ENCODE peak calls at places on chromosomes 3 and 15, in nine cellular contexts. I is PC-3, F is T-helper 17 cell, E is SJSA1, G is AG08396, O is stromal cell of bone marrow, T is amygdala, U is natural killer cell, H is GM18507. X is an unnamed sample.

GRCh38 chr15:97654677-97655076 is 305.8 kb upstream of the ARRDC4 start:
- DNase-seq in I (no peak), F (no peak), E (no peak), G (no peak), O (no peak), T (no peak), U (no peak), H (no peak), X (no peak)

GRCh38 chr3:37961622-37962455 is 28.7 kb upstream of the VILL start:
- DNase-seq in I (no peak), F (no peak), E (no peak), G (no peak), O (no peak), T (no peak), U (no peak), H (no peak), X (no peak)

GRCh38 chr15:78256044-78256437 is 8.3 kb upstream of the DNAJA4 start:
- DNase-seq in I (no peak), F (no peak), E (no peak), G (no peak), O (no peak), T (no peak), U (no peak), H (no peak), X (no peak)

GRCh38 chr3:160667452-160667851 is 9.5 kb upstream of the ARL14 start:
- DNase-seq in I (peak; percentile 98), F (no peak), E (peak; percentile 7), G (no peak), O (peak; percentile 27), T (no peak), U (no peak), H (no peak), X (no peak)

GRCh38 chr3:195708066-195708465 is 12.7 kb upstream of the MUC20 start:
- DNase-seq in I (no peak), F (no peak), E (no peak), G (no peak), O (no peak), T (no peak), U (no peak), H (no peak), X (no peak)

GRCh38 chr3:94004301-94004910 is 24.0 kb downstream of the STX19 start:
- DNase-seq in I (peak; percentile 70), F (no peak), E (peak; percentile 29), G (peak; percentile 50), O (peak; percentile 59), T (no peak), U (no peak), H (peak; percentile 11), X (peak; percentile 15)

GRCh38 chr3:12893247-12893646 is 51.9 kb upstream of the RPL32 start:
- DNase-seq in I (peak; percentile 19), F (no peak), E (no peak), G (no peak), O (no peak), T (no peak), U (no peak), H (no peak), X (no peak)

GRCh38 chr15:79923515-79924169 is 26.8 kb upstream of the MTHFS start:
- DNase-seq in I (peak; percentile 98), F (peak; percentile 98), E (peak; percentile 95), G (peak; percentile 97), O (peak; percentile 78), T (peak; percentile 65), U (peak; percentile 99), H (peak; percentile 98), X (peak; percentile 94)

GRCh38 chr3:123997543-123997942 is 5.6 kb upstream of the ROPN1 start:
- DNase-seq in I (no peak), F (no peak), E (no peak), G (peak; percentile 21), O (no peak), T (no peak), U (no peak), H (no peak), X (no peak)

GRCh38 chr3:96012941-96013340 is 801.5 kb upstream of the EPHA6 start:
- DNase-seq in I (peak; percentile 21), F (no peak), E (no peak), G (no peak), O (no peak), T (no peak), U (no peak), H (no peak), X (no peak)

GRCh38 chr15:67186688-67187087 is 67.8 kb downstream of the AAGAB start:
- DNase-seq in I (no peak), F (no peak), E (no peak), G (peak; percentile 1), O (no peak), T (no peak), U (no peak), H (no peak), X (no peak)

GRCh38 chr3:63015614-63016016 is 140.4 kb upstream of the CADPS start:
- DNase-seq in I (no peak), F (no peak), E (no peak), G (no peak), O (no peak), T (peak; percentile 16), U (no peak), H (no peak), X (no peak)

GRCh38 chr3:102400766-102401165 is 34.0 kb upstream of the ZPLD1 start:
- DNase-seq in I (peak; percentile 94), F (no peak), E (peak; percentile 3), G (no peak), O (peak; percentile 1), T (no peak), U (no peak), H (no peak), X (no peak)

GRCh38 chr3:125236331-125236903 is 23.9 kb upstream of the SLC12A8 start:
- DNase-seq in I (no peak), F (no peak), E (peak; percentile 24), G (no peak), O (no peak), T (no peak), U (no peak), H (no peak), X (no peak)

GRCh38 chr15:77819271-77819806 is 186.6 kb upstream of the LINGO1 start:
- DNase-seq in I (no peak), F (no peak), E (no peak), G (no peak), O (no peak), T (peak; percentile 19), U (no peak), H (no peak), X (no peak)

GRCh38 chr3:184691397-184692131 is 20.3 kb downstream of the MAGEF1 start:
- DNase-seq in I (no peak), F (no peak), E (no peak), G (peak; percentile 59), O (no peak), T (no peak), U (no peak), H (no peak), X (no peak)

GRCh38 chr15:90000175-90000923 is 775 bp upstream of the ZNF710 start:
- DNase-seq in I (no peak), F (no peak), E (peak; percentile 9), G (peak; percentile 52), O (no peak), T (no peak), U (no peak), H (no peak), X (no peak)

GRCh38 chr3:111874177-111874820 is 15.2 kb downstream of the PHLDB2 start:
- DNase-seq in I (peak; percentile 93), F (no peak), E (peak; percentile 18), G (peak; percentile 44), O (peak; percentile 60), T (no peak), U (no peak), H (no peak), X (no peak)

GRCh38 chr3:29307229-29307796 is 26.4 kb downstream of the RBMS3 start:
- DNase-seq in I (no peak), F (no peak), E (no peak), G (no peak), O (no peak), T (no peak), U (no peak), H (no peak), X (no peak)

GRCh38 chr15:40354408-40355171 is 3.4 kb upstream of the DISP2 start:
- DNase-seq in I (peak; percentile 39), F (no peak), E (peak; percentile 49), G (peak; percentile 69), O (no peak), T (peak; percentile 42), U (no peak), H (no peak), X (no peak)

GRCh38 chr3:178083906-178084823 is 452.1 kb upstream of the KCNMB2 start:
- DNase-seq in I (peak; percentile 54), F (no peak), E (peak; percentile 18), G (no peak), O (no peak), T (no peak), U (no peak), H (no peak), X (peak; percentile 75)

GRCh38 chr15:39095218-39095879 is 485.5 kb upstream of the THBS1 start:
- DNase-seq in I (peak; percentile 37), F (no peak), E (no peak), G (no peak), O (no peak), T (no peak), U (no peak), H (no peak), X (no peak)

GRCh38 chr3:156594229-156594683 is 39.3 kb upstream of the SSR3 start:
- DNase-seq in I (no peak), F (no peak), E (no peak), G (no peak), O (no peak), T (no peak), U (no peak), H (no peak), X (no peak)

GRCh38 chr3:118884748-118885206 is 149.9 kb downstream of the IGSF11 start:
- DNase-seq in I (peak; percentile 77), F (peak; percentile 46), E (peak; percentile 47), G (peak; percentile 54), O (peak; percentile 35), T (peak; percentile 39), U (peak; percentile 65), H (peak; percentile 2), X (peak; percentile 36)

GRCh38 chr3:53938645-53939044 is 47.0 kb upstream of the SELENOK start:
- DNase-seq in I (peak; percentile 69), F (no peak), E (peak; percentile 20), G (peak; percentile 45), O (peak; percentile 18), T (no peak), U (no peak), H (peak; percentile 22), X (peak; percentile 45)

GRCh38 chr3:67083277-67083676 is 85.2 kb downstream of the KBTBD8 start:
- DNase-seq in I (peak; percentile 4), F (no peak), E (no peak), G (no peak), O (no peak), T (no peak), U (no peak), H (peak; percentile 9), X (no peak)

GRCh38 chr15:69718916-69719315 is 266.3 kb downstream of the RPLP1 start:
- DNase-seq in I (no peak), F (no peak), E (no peak), G (no peak), O (no peak), T (no peak), U (peak; percentile 46), H (no peak), X (no peak)

GRCh38 chr3:24834442-24834841 is 339.8 kb upstream of the THRB start:
- DNase-seq in I (no peak), F (no peak), E (no peak), G (no peak), O (no peak), T (no peak), U (no peak), H (no peak), X (no peak)

GRCh38 chr3:122183521-122183892 is at the start of gene CASR:
- DNase-seq in I (no peak), F (no peak), E (no peak), G (peak; percentile 17), O (no peak), T (no peak), U (no peak), H (no peak), X (no peak)

GRCh38 chr3:143066033-143066432 is 53.5 kb upstream of the CHST2 start:
- DNase-seq in I (no peak), F (no peak), E (no peak), G (no peak), O (no peak), T (no peak), U (no peak), H (no peak), X (no peak)

GRCh38 chr15:25508369-25509002 is 69.7 kb upstream of the UBE3A start:
- DNase-seq in I (peak; percentile 42), F (no peak), E (peak; percentile 28), G (peak; percentile 51), O (peak; percentile 21), T (no peak), U (no peak), H (no peak), X (peak; percentile 17)